ENCODE peak calls at places on chromosomes 13 and 19, in five cellular contexts. G is WTC11; I is anterior cingulate cortex; N is stimulated activated CD4-positive, alpha-beta T cell treated with anti-CD3 and anti-CD28 coated beads, Interleukin-4, amount 100 ng/mL, for 48 hours; R is mucosa of gallbladder. H is an unnamed sample.

GRCh38 chr19:55643733-55644116 is 276 bp downstream of the ZNF581 start:
- DNase-seq in G (no peak), I (no peak), N (no peak), R (no peak), H (no peak)

GRCh38 chr13:43411741-43412140 is 375.0 kb downstream of the ENOX1 start:
- DNase-seq in G (no peak), I (no peak), N (no peak), R (peak), H (peak)

GRCh38 chr13:79359064-79359463 is 47.0 kb downstream of the RBM26 start:
- DNase-seq in G (no peak), I (no peak), N (no peak), R (no peak), H (no peak)

GRCh38 chr19:41792513-41793413 is 3.6 kb upstream of the CEACAM3 start:
- DNase-seq in G (peak), I (peak), N (peak), R (peak), H (no peak)

GRCh38 chr13:110617326-110618072 is 2.2 kb downstream of the NAXD start:
- DNase-seq in G (no peak), I (no peak), N (no peak), R (peak), H (no peak)

GRCh38 chr19:57351867-57352266 is 796 bp downstream of the ZNF304 start:
- DNase-seq in G (no peak), I (no peak), N (no peak), R (no peak), H (no peak)

GRCh38 chr19:42207767-42208259 is 9.7 kb downstream of the DEDD2 start:
- DNase-seq in G (no peak), I (no peak), N (no peak), R (no peak), H (peak)

GRCh38 chr19:5824791-5825577 is 14.5 kb downstream of the FUT6 start:
- DNase-seq in G (no peak), I (no peak), N (no peak), R (no peak), H (no peak)

GRCh38 chr13:50809133-50810090 is 34.1 kb downstream of the DLEU7 start:
- DNase-seq in G (no peak), I (no peak), N (no peak), R (no peak), H (no peak)

GRCh38 chr19:6534451-6535093 is 3.7 kb downstream of the TNFSF9 start:
- DNase-seq in G (peak), I (no peak), N (no peak), R (no peak), H (no peak)

GRCh38 chr13:52711277-52711676 is 28.3 kb downstream of the CNMD start:
- DNase-seq in G (peak), I (no peak), N (no peak), R (no peak), H (no peak)

GRCh38 chr19:50943074-50943828 is 9.6 kb downstream of the KLK5 start:
- DNase-seq in G (no peak), I (no peak), N (no peak), R (no peak), H (no peak)

GRCh38 chr19:38072776-38073411 is 151.1 kb downstream of the DPF1 start:
- DNase-seq in G (no peak), I (no peak), N (no peak), R (no peak), H (no peak)

GRCh38 chr13:73162912-73163911 is 104.4 kb downstream of the KLF5 start:
- DNase-seq in G (no peak), I (no peak), N (no peak), R (no peak), H (no peak)

GRCh38 chr19:42219812-42220750 is at the start of gene ZNF526:
- DNase-seq in G (peak), I (peak), N (peak), R (peak), H (peak)

H was measured in ureter.